ENCODE peak calls at places on chromosomes 6 and 20, in four cellular contexts. One of them, this sample, is unnamed.

GRCh38 chr6:28585335-28585734 is 59.7 kb downstream of the GPX5 start:
- DNase-seq in H9: no peak
- DNase-seq in mesenchymal stem cell: peak
- DNase-seq in neuronal stem cell: no peak
- DNase-seq in this sample: peak

GRCh38 chr6:114063956-114064355 is 93.0 kb upstream of the HDAC2 start:
- DNase-seq in neuronal stem cell: no peak
- DNase-seq in mesenchymal stem cell: no peak
- DNase-seq in H9: no peak
- DNase-seq in this sample: no peak

GRCh38 chr6:43186019-43186418 is 4.0 kb downstream of the CUL9 start:
- DNase-seq in mesenchymal stem cell: no peak
- DNase-seq in H9: no peak
- DNase-seq in neuronal stem cell: no peak
- DNase-seq in this sample: no peak

GRCh38 chr6:145233955-145234354 is 501.4 kb downstream of the EPM2A start:
- DNase-seq in neuronal stem cell: no peak
- DNase-seq in mesenchymal stem cell: no peak
- DNase-seq in H9: no peak
- DNase-seq in this sample: no peak

GRCh38 chr6:25697537-25698340 is 45.7 kb downstream of the SCGN start:
- DNase-seq in H9: no peak
- DNase-seq in mesenchymal stem cell: no peak
- DNase-seq in neuronal stem cell: no peak
- DNase-seq in this sample: peak

GRCh38 chr6:170291271-170292110 is 613 bp upstream of the DLL1 start:
- DNase-seq in neuronal stem cell: peak
- DNase-seq in H9: peak
- DNase-seq in mesenchymal stem cell: no peak
- DNase-seq in this sample: peak

GRCh38 chr6:167827062-167827587 is 414 bp downstream of the AFDN start:
- DNase-seq in H9: peak
- DNase-seq in mesenchymal stem cell: no peak
- DNase-seq in neuronal stem cell: no peak
- DNase-seq in this sample: peak

GRCh38 chr6:48994811-48995210 is 468.2 kb downstream of the MMUT start:
- DNase-seq in H9: peak
- DNase-seq in mesenchymal stem cell: no peak
- DNase-seq in neuronal stem cell: no peak
- DNase-seq in this sample: no peak

GRCh38 chr20:59322813-59323469 is 22.5 kb downstream of the EDN3 start:
- DNase-seq in mesenchymal stem cell: no peak
- DNase-seq in H9: no peak
- DNase-seq in neuronal stem cell: no peak
- DNase-seq in this sample: no peak

GRCh38 chr6:136860043-136860442 is 37.7 kb downstream of the PEX7 start:
- DNase-seq in mesenchymal stem cell: no peak
- DNase-seq in neuronal stem cell: no peak
- DNase-seq in H9: no peak
- DNase-seq in this sample: no peak

GRCh38 chr6:121630716-121631115 is 195.3 kb downstream of the GJA1 start:
- DNase-seq in H9: no peak
- DNase-seq in mesenchymal stem cell: no peak
- DNase-seq in neuronal stem cell: no peak
- DNase-seq in this sample: no peak

GRCh38 chr6:122432816-122433215 is 33.4 kb downstream of the HSF2 start:
- DNase-seq in mesenchymal stem cell: no peak
- DNase-seq in H9: no peak
- DNase-seq in neuronal stem cell: no peak
- DNase-seq in this sample: no peak

GRCh38 chr20:44217342-44218092 is 6.9 kb upstream of the OSER1 start:
- DNase-seq in H9: peak
- DNase-seq in neuronal stem cell: peak
- DNase-seq in mesenchymal stem cell: peak
- DNase-seq in this sample: peak

GRCh38 chr6:80440496-80441160 is 334.2 kb downstream of the BCKDHB start:
- DNase-seq in mesenchymal stem cell: no peak
- DNase-seq in neuronal stem cell: no peak
- DNase-seq in H9: no peak
- DNase-seq in this sample: no peak

GRCh38 chr6:167093922-167094432 is 28.9 kb upstream of the CCR6 start:
- DNase-seq in mesenchymal stem cell: no peak
- DNase-seq in neuronal stem cell: no peak
- DNase-seq in H9: no peak
- DNase-seq in this sample: peak

GRCh38 chr20:63433756-63434531 is 38.5 kb downstream of the KCNQ2 start:
- DNase-seq in neuronal stem cell: no peak
- DNase-seq in mesenchymal stem cell: no peak
- DNase-seq in H9: no peak
- DNase-seq in this sample: no peak

GRCh38 chr20:57619053-57619831 is 984 bp downstream of the ZBP1 start:
- DNase-seq in H9: no peak
- DNase-seq in neuronal stem cell: no peak
- DNase-seq in mesenchymal stem cell: no peak
- DNase-seq in this sample: no peak

GRCh38 chr6:121592261-121592935 is 157.0 kb downstream of the GJA1 start:
- DNase-seq in neuronal stem cell: no peak
- DNase-seq in mesenchymal stem cell: no peak
- DNase-seq in H9: no peak
- DNase-seq in this sample: peak

GRCh38 chr20:51189814-51190782 is 167.2 kb upstream of the KCNG1 start:
- DNase-seq in H9: peak
- DNase-seq in neuronal stem cell: no peak
- DNase-seq in mesenchymal stem cell: no peak
- DNase-seq in this sample: no peak

GRCh38 chr20:59752704-59753460 is 148.5 kb downstream of the PHACTR3 start:
- DNase-seq in neuronal stem cell: no peak
- DNase-seq in mesenchymal stem cell: no peak
- DNase-seq in H9: no peak
- DNase-seq in this sample: no peak

GRCh38 chr6:136158398-136158797 is 91.7 kb downstream of the MTFR2 start:
- DNase-seq in mesenchymal stem cell: peak
- DNase-seq in H9: no peak
- DNase-seq in neuronal stem cell: no peak
- DNase-seq in this sample: no peak

GRCh38 chr6:105994522-105995402 is 91.4 kb upstream of the PRDM1 start:
- DNase-seq in H9: peak
- DNase-seq in neuronal stem cell: peak
- DNase-seq in mesenchymal stem cell: peak
- DNase-seq in this sample: peak

GRCh38 chr6:36634317-36634716 is 40.2 kb downstream of the SRSF3 start:
- DNase-seq in neuronal stem cell: no peak
- DNase-seq in mesenchymal stem cell: no peak
- DNase-seq in H9: no peak
- DNase-seq in this sample: no peak

GRCh38 chr6:36629792-36630191 is 35.6 kb downstream of the SRSF3 start:
- DNase-seq in neuronal stem cell: no peak
- DNase-seq in H9: no peak
- DNase-seq in mesenchymal stem cell: no peak
- DNase-seq in this sample: no peak

GRCh38 chr6:36633370-36633769 is 39.2 kb downstream of the SRSF3 start:
- DNase-seq in neuronal stem cell: no peak
- DNase-seq in mesenchymal stem cell: no peak
- DNase-seq in H9: no peak
- DNase-seq in this sample: no peak

GRCh38 chr6:36633915-36634314 is 39.8 kb downstream of the SRSF3 start:
- DNase-seq in H9: no peak
- DNase-seq in neuronal stem cell: no peak
- DNase-seq in mesenchymal stem cell: peak
- DNase-seq in this sample: no peak

DNA sequence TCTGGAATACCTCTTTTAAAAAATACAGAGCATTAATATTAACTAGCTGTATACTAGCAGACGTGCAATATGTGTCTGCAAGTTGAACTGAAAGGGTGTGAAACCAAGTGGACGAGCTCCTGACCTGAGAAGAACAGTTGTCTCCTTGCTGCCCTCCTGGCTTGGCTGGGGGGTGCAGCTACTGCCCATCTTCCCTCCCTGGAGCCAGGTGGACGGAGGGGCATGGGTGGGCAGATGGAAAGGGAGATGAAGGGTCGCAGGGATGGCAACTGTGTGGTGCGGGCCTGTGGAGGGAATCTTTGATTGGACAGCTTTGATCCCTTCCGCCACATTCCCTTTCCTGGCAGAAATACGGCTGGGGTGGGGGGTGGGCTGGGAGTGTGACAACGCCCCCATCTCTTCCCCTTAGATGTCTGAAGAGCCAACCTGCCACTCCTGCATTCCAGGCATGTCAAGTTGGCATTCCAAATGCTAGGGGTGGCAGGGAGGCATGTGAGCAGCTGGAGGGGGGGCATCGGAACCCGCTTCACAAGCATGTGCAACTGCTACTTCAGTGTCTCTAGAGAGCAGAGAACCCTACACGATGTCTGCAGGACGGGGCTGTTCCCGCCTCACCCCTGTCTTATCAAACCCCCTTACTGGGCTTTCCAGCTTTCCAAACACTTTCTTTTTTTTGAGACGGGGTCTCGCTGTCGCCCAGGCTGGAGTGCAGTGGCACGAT is 37.3 kb downstream of the SRSF3 start:
- DNase-seq in mesenchymal stem cell: no peak
- DNase-seq in neuronal stem cell: no peak
- DNase-seq in H9: no peak
- DNase-seq in this sample: no peak
- H4K91ac ChIP-seq in mesenchymal stem cell: no peak
- H4K91ac ChIP-seq in neuronal stem cell: no peak
- H4K91ac ChIP-seq in H9: no peak
- H4K91ac ChIP-seq in this sample: no peak

DNA sequence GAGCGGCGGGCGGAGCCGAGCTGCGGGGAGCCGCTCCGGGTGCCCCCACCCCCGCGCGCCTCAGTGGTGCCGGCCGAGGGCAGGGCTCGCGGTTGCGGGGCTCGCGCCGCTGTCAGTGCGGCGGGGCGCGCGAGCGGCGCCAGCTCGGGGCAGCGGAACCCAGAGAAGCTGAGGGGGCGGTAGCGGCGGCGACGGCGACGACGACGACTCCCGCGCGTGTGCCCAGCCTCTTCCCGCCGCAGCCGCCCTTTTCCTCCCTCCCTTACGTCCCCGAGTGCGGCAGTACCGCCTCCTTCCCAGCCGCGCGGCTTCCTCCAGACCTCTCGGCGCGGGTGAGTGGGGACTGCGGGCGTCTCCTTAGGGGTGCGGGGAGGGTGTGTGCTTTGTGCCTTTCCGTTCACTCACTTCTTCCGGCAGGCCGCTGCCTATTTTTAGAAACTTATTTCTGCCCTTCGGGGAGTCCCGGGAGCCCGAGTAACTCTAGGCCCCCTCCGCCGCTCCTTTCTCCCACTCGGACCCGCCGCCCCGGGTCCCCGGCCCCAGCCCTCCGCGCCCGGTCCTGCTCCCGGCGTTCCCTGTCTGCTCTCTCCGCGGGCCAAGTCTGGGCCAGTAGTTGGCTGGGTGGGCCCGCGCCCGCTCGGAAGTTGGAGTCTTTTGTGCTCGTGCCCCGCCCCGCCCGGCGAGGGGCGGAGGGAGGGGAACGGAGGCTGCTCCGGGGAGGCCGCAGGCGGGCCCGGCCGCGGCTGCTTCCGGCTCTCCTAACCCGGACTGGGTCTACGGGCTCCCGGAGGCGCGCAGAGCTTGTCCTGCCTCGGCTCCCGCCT is at the start of gene RALY:
- DNase-seq in H9: peak
- DNase-seq in neuronal stem cell: peak
- DNase-seq in mesenchymal stem cell: peak
- DNase-seq in this sample: peak
- H4K8ac ChIP-seq in H9: no peak
- H4K8ac ChIP-seq in neuronal stem cell: no peak
- H4K8ac ChIP-seq in mesenchymal stem cell: peak
- H4K8ac ChIP-seq in this sample: peak

GRCh38 chr6:24497254-24497989 is 2.7 kb downstream of the ALDH5A1 start:
- DNase-seq in neuronal stem cell: no peak
- DNase-seq in mesenchymal stem cell: no peak
- DNase-seq in H9: no peak
- DNase-seq in this sample: no peak

GRCh38 chr6:24495516-24495847 is 713 bp downstream of the ALDH5A1 start:
- DNase-seq in neuronal stem cell: no peak
- DNase-seq in mesenchymal stem cell: peak
- DNase-seq in H9: peak
- DNase-seq in this sample: no peak

GRCh38 chr6:24493945-24494725 is 634 bp upstream of the ALDH5A1 start:
- DNase-seq in H9: no peak
- DNase-seq in mesenchymal stem cell: no peak
- DNase-seq in neuronal stem cell: no peak
- DNase-seq in this sample: no peak

GRCh38 chr6:24492475-24492874 is 2.3 kb upstream of the ALDH5A1 start:
- DNase-seq in H9: peak
- DNase-seq in mesenchymal stem cell: no peak
- DNase-seq in neuronal stem cell: no peak
- DNase-seq in this sample: no peak

DNA sequence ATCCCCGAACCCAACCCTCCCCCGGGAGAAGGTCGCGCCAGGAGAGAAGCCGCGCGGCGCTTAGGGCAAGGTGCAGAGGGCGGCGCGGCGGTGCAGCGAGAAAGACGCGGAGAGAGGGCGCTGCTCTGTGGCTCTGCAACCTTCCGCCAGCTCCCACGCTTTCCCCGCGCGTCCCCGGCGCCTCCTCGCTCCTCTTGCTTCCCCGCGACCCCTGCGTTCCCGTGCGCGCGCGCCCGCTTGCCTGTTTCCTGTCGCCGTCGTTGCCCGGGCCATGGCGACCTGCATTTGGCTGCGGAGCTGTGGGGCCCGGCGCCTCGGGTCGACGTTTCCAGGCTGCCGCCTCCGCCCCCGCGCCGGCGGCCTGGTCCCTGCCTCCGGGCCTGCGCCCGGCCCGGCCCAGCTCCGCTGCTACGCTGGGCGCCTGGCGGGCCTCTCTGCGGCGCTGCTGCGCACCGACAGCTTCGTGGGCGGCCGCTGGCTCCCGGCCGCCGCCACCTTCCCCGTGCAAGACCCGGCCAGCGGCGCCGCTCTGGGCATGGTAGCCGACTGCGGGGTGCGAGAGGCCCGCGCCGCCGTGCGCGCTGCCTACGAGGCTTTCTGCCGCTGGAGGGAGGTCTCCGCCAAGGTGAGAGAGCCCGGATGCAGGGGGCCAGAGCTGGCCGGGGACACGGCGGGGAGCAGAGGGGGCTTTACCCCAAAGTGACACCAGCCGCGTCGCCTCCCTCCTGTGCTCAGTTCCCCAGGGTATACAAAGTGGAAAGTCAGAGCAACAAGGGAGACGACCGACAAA is at the start of gene ALDH5A1:
- DNase-seq in mesenchymal stem cell: peak
- DNase-seq in H9: peak
- DNase-seq in neuronal stem cell: peak
- DNase-seq in this sample: peak
- H2BK12ac ChIP-seq in mesenchymal stem cell: no peak
- H2BK12ac ChIP-seq in H9: no peak
- H2BK12ac ChIP-seq in neuronal stem cell: no peak
- H2BK12ac ChIP-seq in this sample: no peak

GRCh38 chr6:3291987-3292386 is 33.2 kb downstream of the PSMG4 start:
- DNase-seq in mesenchymal stem cell: no peak
- DNase-seq in H9: no peak
- DNase-seq in neuronal stem cell: no peak
- DNase-seq in this sample: no peak

GRCh38 chr6:3288711-3289663 is 30.2 kb downstream of the PSMG4 start:
- DNase-seq in mesenchymal stem cell: no peak
- DNase-seq in H9: no peak
- DNase-seq in neuronal stem cell: no peak
- DNase-seq in this sample: no peak

GRCh38 chr6:3291346-3291745 is 32.6 kb downstream of the PSMG4 start:
- DNase-seq in H9: no peak
- DNase-seq in mesenchymal stem cell: no peak
- DNase-seq in neuronal stem cell: no peak
- DNase-seq in this sample: no peak

GRCh38 chr6:3289664-3290055 is 30.9 kb downstream of the PSMG4 start:
- DNase-seq in H9: no peak
- DNase-seq in mesenchymal stem cell: no peak
- DNase-seq in neuronal stem cell: no peak
- DNase-seq in this sample: no peak

GRCh38 chr6:3290501-3291211 is 31.9 kb downstream of the PSMG4 start:
- DNase-seq in neuronal stem cell: no peak
- DNase-seq in mesenchymal stem cell: no peak
- DNase-seq in H9: no peak
- DNase-seq in this sample: no peak
- H4K91ac ChIP-seq in neuronal stem cell: no peak
- H4K91ac ChIP-seq in mesenchymal stem cell: no peak
- H4K91ac ChIP-seq in H9: no peak
- H4K91ac ChIP-seq in this sample: no peak